ENCODE peak calls at places on chromosomes 4 and X, in six cellular contexts. H is Panc1; K is GM23338; J is hepatocyte; W is lung; L is CD4-positive, alpha-beta T cell. P is an unnamed sample.

GRCh38 chr4:147874109-147874508 is 142.2 kb downstream of the ARHGAP10 start:
- DNase-seq in H (no peak), K (no peak), J (no peak), W (no peak), L (no peak), P (no peak)

GRCh38 chr4:80104927-80105326 is 31.9 kb upstream of the ANTXR2 start:
- DNase-seq in H (no peak), K (no peak), J (no peak), W (no peak), L (no peak), P (no peak)

GRCh38 chr4:106583567-106583966 is 215.0 kb upstream of the GIMD1 start:
- DNase-seq in H (no peak), K (peak), J (peak), W (no peak), L (no peak), P (peak)

GRCh38 chr4:121375262-121375661 is 5.6 kb downstream of the QRFPR start:
- DNase-seq in H (no peak), K (no peak), J (peak), W (no peak), L (no peak), P (peak)

GRCh38 chrX:72121381-72121780 is 10.3 kb downstream of the RTL5 start:
- DNase-seq in H (no peak), K (no peak), J (no peak), W (peak), L (peak), P (no peak)

GRCh38 chr4:80232707-80233370 is 33.6 kb upstream of the FGF5 start:
- DNase-seq in H (no peak), K (no peak), J (no peak), W (no peak), L (no peak), P (no peak)

GRCh38 chr4:100849319-100849718 is 331.5 kb upstream of the EMCN start:
- DNase-seq in H (no peak), K (no peak), J (no peak), W (no peak), L (no peak), P (no peak)

GRCh38 chr4:13547563-13548041 is 3.3 kb upstream of the NKX3-2 start:
- DNase-seq in H (no peak), K (peak), J (peak), W (no peak), L (no peak), P (no peak)

GRCh38 chr4:168803727-168804126 is 206.3 kb downstream of the CBR4 start:
- DNase-seq in H (no peak), K (peak), J (no peak), W (no peak), L (no peak), P (peak)

GRCh38 chr4:5592272-5592671 is 116.1 kb downstream of the EVC2 start:
- DNase-seq in H (no peak), K (peak), J (no peak), W (no peak), L (no peak), P (no peak)

GRCh38 chr4:123443401-123444297 is 47.1 kb downstream of the SPRY1 start:
- DNase-seq in H (no peak), K (peak), J (no peak), W (no peak), L (no peak), P (no peak)

GRCh38 chr4:123449780-123450179 is 53.2 kb downstream of the SPRY1 start:
- DNase-seq in H (peak), K (no peak), J (no peak), W (no peak), L (no peak), P (peak)

GRCh38 chr4:123446791-123447474 is 50.3 kb downstream of the SPRY1 start:
- DNase-seq in H (no peak), K (peak), J (no peak), W (no peak), L (no peak), P (no peak)

GRCh38 chr4:123449362-123449761 is 52.8 kb downstream of the SPRY1 start:
- DNase-seq in H (no peak), K (no peak), J (no peak), W (no peak), L (no peak), P (no peak)

DNA sequence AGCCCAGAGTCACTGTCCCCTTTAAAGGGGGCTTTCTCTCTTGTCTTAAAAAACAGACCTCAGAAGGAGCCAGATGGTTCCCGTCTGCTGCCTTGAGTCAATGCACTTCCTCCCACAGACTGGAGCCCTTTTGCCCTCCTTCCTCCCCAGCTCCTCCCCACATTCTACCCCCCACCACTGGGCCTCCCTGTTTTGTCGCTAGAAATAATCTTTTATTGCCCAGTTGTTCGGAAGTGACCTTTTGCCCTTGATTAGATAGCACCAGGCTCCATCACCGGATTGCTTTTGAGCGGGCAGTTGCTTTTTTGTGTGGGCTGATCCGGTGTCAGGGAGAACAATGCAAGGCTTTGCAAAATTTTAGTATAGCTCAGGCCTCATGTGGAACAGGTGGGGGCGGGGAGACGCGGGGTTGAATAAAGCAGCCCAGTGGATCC is 47.7 kb downstream of the SPRY1 start:
- DNase-seq in H (no peak), K (peak), J (peak), W (peak), L (no peak), P (no peak)
- TF ChIP-seq CTCF in H (no peak), K (no peak), J (no peak), W (no peak), L (no peak), P (no peak)

DNA sequence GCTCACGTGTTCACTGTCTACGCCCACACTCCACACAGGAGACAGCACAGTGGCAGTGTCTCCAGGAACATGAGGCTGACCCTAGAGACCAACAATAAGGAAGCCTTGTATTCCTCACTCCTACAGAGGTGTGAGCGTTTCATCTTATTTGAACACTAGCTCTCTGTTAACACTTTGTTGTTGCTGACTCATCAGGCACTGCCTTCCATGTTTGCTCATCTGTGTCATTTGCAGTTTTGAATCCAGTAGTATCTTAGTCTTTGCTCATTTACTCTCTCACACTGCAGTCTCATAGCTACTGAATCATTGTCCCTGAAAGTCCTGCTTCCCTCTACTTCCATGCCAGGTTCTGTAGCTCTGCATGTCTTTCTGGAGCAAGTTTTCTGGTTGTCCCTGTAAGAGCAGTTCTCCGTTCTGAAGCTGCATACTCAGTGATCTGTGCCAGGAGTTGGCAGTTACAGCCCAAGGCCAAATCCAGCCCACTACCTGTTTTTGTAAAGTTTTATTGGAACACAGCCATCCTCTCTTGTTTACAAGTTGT is 80.3 kb upstream of the DCLK2 start:
- DNase-seq in H (peak), K (no peak), J (peak), W (no peak), L (no peak), P (peak)
- H3K27ac ChIP-seq in H (peak), K (no peak), J (peak), W (no peak), L (no peak), P (no peak)

GRCh38 chr4:62398318-62398717 is 1198.2 kb downstream of the ADGRL3 start:
- DNase-seq in H (no peak), K (no peak), J (no peak), W (no peak), L (no peak), P (no peak)
- TF ChIP-seq CTCF in H (no peak), K (no peak), J (no peak), W (no peak), L (no peak), P (no peak)

GRCh38 chr4:181946902-181947301 is 296.3 kb upstream of the TENM3 start:
- DNase-seq in H (no peak), K (no peak), J (no peak), W (no peak), L (no peak), P (no peak)

GRCh38 chr4:181949704-181950312 is 293.4 kb upstream of the TENM3 start:
- DNase-seq in H (no peak), K (peak), J (no peak), W (no peak), L (no peak), P (no peak)

GRCh38 chr4:181951265-181951664 is 291.9 kb upstream of the TENM3 start:
- DNase-seq in H (no peak), K (no peak), J (no peak), W (no peak), L (no peak), P (no peak)

GRCh38 chr4:181952478-181952877 is 290.7 kb upstream of the TENM3 start:
- DNase-seq in H (no peak), K (no peak), J (peak), W (no peak), L (no peak), P (peak)

GRCh38 chr4:181950372-181951127 is 292.7 kb upstream of the TENM3 start:
- DNase-seq in H (no peak), K (no peak), J (no peak), W (no peak), L (no peak), P (no peak)
- H3K27ac ChIP-seq in H (no peak), K (peak), J (no peak), W (no peak), L (no peak), P (no peak)

DNA sequence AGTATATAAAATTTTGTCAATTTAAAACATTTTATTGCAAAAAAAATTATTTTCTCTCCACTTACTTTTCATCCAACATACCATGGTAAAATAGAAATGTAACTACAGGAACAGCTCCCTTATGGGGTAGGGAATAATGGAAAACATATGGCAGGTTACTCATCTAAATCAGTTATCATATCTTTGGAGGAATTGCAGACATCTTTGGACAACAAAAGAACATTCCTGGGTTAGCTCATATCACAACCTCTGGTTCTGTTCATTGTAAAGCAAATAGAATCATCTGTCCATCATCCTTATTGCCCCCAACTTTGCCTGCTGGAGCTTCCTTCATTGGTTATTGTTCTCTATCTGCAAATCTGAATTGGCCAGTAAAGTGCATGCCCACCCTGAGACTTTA is 387.5 kb upstream of the GRID2 start:
- DNase-seq in H (no peak), K (no peak), J (no peak), W (no peak), L (no peak), P (no peak)
- TF ChIP-seq CTCF in H (no peak), K (no peak), J (no peak), W (no peak), L (no peak), P (no peak)

P was measured in RWPE1.